ENCODE peak calls at places on chromosomes 13 and 19, in six cellular contexts. One of them, this sample, is unnamed. For H3K36me3, the result is how much of the 10 kb centered on the place peaks cover.

GRCh38 chr13:109255457-109255856 is 530.9 kb downstream of the IRS2 start:
- DNase-seq in heart right ventricle: no peak
- DNase-seq in tibial artery: no peak
- DNase-seq in adipocyte: no peak
- DNase-seq in PC-9: no peak
- DNase-seq in right lobe of liver: no peak
- DNase-seq in this sample: no peak

GRCh38 chr13:67148219-67148583 is 81.9 kb downstream of the PCDH9 start:
- DNase-seq in heart right ventricle: no peak
- DNase-seq in tibial artery: no peak
- DNase-seq in adipocyte: peak
- DNase-seq in PC-9: no peak
- DNase-seq in right lobe of liver: no peak
- DNase-seq in this sample: no peak

GRCh38 chr13:48303331-48304131 is at the start of gene RB1:
- DNase-seq in heart right ventricle: peak
- DNase-seq in tibial artery: peak
- DNase-seq in adipocyte: peak
- DNase-seq in PC-9: peak
- DNase-seq in right lobe of liver: peak
- DNase-seq in this sample: peak

GRCh38 chr19:47032171-47032811 is 12.7 kb downstream of the NPAS1 start:
- DNase-seq in heart right ventricle: no peak
- DNase-seq in tibial artery: no peak
- DNase-seq in adipocyte: peak
- DNase-seq in PC-9: peak
- DNase-seq in right lobe of liver: no peak
- DNase-seq in this sample: no peak

GRCh38 chr13:110323172-110323851 is 16.2 kb downstream of the COL4A2 start:
- DNase-seq in heart right ventricle: no peak
- DNase-seq in tibial artery: no peak
- DNase-seq in adipocyte: peak
- DNase-seq in PC-9: no peak
- DNase-seq in right lobe of liver: no peak
- DNase-seq in this sample: peak

GRCh38 chr19:38478273-38478971 is 44.9 kb downstream of the RYR1 start:
- DNase-seq in heart right ventricle: no peak
- DNase-seq in tibial artery: no peak
- DNase-seq in adipocyte: no peak
- DNase-seq in PC-9: no peak
- DNase-seq in right lobe of liver: no peak
- DNase-seq in this sample: no peak

GRCh38 chr13:60453490-60453889 is 56.5 kb downstream of the TDRD3 start:
- DNase-seq in heart right ventricle: no peak
- DNase-seq in tibial artery: no peak
- DNase-seq in adipocyte: no peak
- DNase-seq in PC-9: no peak
- DNase-seq in right lobe of liver: no peak
- DNase-seq in this sample: no peak

GRCh38 chr19:29507081-29507860 is 18.5 kb upstream of the VSTM2B start:
- DNase-seq in heart right ventricle: no peak
- DNase-seq in tibial artery: no peak
- DNase-seq in adipocyte: no peak
- DNase-seq in PC-9: no peak
- DNase-seq in right lobe of liver: no peak
- DNase-seq in this sample: peak

GRCh38 chr13:99558570-99559180 is 57.4 kb downstream of the TM9SF2 start:
- DNase-seq in heart right ventricle: no peak
- DNase-seq in tibial artery: no peak
- DNase-seq in adipocyte: no peak
- DNase-seq in PC-9: no peak
- DNase-seq in right lobe of liver: no peak
- DNase-seq in this sample: no peak

GRCh38 chr13:66532146-66532545 is 698.0 kb downstream of the PCDH9 start:
- DNase-seq in heart right ventricle: no peak
- DNase-seq in tibial artery: no peak
- DNase-seq in adipocyte: peak
- DNase-seq in PC-9: no peak
- DNase-seq in right lobe of liver: no peak
- DNase-seq in this sample: no peak

DNA sequence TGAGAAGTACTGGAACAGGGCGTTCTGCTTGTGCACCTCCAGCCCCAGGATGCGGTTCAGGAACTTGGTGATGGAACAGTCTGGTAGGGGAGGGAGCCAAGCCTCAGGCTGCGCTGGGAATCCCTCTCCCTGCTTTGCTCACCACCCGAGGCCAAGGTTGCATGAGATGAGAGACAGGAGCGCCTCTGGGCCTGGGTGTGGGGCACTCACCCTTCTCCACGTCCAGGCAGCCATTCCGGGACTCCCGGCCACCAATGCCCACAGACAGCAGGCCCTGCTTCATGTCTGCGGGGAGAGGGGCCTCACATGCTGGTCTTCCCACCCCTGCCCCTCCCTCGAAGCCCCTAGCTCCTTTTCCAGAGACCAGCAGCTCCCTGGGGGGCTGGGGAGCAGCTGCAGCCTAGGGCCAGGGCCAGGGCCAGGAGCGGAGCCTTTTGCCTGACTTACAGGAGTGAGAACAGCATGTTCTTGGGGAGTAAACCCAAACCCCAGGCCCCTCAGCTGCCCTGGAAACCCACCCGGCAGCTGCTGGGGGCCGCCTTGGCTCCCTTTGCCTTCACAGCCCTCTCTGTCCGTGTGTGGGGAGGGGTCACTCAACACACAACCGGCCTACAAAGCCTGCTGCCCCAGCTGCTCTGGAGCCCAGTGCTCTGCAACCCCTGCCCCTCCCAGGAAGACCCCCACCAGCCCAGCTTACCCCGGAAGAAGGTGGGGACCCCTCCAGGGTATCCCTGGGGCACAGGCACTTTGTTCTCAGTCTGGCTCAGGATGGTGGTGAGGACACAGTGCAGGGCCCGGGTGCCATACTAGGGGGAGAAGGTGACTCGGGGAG is 7.2 kb downstream of the GPX4 start:
- DNase-seq in heart right ventricle: no peak
- DNase-seq in tibial artery: no peak
- DNase-seq in adipocyte: no peak
- DNase-seq in PC-9: peak
- DNase-seq in right lobe of liver: no peak
- DNase-seq in this sample: no peak
- H3K36me3 ChIP-seq in heart right ventricle: half or more
- H3K36me3 ChIP-seq in tibial artery: under half
- H3K36me3 ChIP-seq in adipocyte: half or more
- H3K36me3 ChIP-seq in PC-9: under half
- H3K36me3 ChIP-seq in right lobe of liver: under half
- H3K36me3 ChIP-seq in this sample: under half

GRCh38 chr13:46031581-46032263 is 20.8 kb downstream of the ZC3H13 start:
- DNase-seq in heart right ventricle: no peak
- DNase-seq in tibial artery: no peak
- DNase-seq in adipocyte: no peak
- DNase-seq in PC-9: no peak
- DNase-seq in right lobe of liver: no peak
- DNase-seq in this sample: no peak
- H3K4me3 ChIP-seq in heart right ventricle: no peak
- H3K4me3 ChIP-seq in tibial artery: no peak
- H3K4me3 ChIP-seq in adipocyte: no peak
- H3K4me3 ChIP-seq in PC-9: no peak
- H3K4me3 ChIP-seq in right lobe of liver: no peak
- H3K4me3 ChIP-seq in this sample: no peak

DNA sequence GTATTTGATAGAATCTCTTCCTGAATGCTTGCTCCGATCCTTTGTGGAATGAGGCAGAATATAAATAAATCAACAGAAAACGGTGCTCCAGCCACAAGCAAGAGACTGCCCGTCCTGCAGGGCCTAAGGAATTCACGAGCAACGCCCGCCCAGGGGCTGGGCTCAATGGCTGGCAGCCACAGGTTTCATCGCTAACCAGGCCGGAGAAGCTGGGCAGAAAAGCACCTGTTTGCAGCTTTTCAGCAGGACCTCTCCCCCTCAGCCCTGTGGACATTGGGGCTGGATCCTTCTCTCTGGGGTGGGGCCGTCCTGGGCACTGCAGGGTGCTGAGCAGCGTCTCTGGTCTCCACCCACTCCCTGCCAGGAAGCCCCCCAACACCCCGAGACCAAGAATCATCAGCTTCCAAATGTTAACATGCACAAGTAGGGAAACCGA is 102.5 kb downstream of the GADD45B start:
- DNase-seq in heart right ventricle: no peak
- DNase-seq in tibial artery: peak
- DNase-seq in adipocyte: peak
- DNase-seq in PC-9: peak
- DNase-seq in right lobe of liver: no peak
- DNase-seq in this sample: peak
- H3K36me3 ChIP-seq in heart right ventricle: under half
- H3K36me3 ChIP-seq in tibial artery: under half
- H3K36me3 ChIP-seq in adipocyte: under half
- H3K36me3 ChIP-seq in PC-9: under half
- H3K36me3 ChIP-seq in right lobe of liver: under half
- H3K36me3 ChIP-seq in this sample: under half

DNA sequence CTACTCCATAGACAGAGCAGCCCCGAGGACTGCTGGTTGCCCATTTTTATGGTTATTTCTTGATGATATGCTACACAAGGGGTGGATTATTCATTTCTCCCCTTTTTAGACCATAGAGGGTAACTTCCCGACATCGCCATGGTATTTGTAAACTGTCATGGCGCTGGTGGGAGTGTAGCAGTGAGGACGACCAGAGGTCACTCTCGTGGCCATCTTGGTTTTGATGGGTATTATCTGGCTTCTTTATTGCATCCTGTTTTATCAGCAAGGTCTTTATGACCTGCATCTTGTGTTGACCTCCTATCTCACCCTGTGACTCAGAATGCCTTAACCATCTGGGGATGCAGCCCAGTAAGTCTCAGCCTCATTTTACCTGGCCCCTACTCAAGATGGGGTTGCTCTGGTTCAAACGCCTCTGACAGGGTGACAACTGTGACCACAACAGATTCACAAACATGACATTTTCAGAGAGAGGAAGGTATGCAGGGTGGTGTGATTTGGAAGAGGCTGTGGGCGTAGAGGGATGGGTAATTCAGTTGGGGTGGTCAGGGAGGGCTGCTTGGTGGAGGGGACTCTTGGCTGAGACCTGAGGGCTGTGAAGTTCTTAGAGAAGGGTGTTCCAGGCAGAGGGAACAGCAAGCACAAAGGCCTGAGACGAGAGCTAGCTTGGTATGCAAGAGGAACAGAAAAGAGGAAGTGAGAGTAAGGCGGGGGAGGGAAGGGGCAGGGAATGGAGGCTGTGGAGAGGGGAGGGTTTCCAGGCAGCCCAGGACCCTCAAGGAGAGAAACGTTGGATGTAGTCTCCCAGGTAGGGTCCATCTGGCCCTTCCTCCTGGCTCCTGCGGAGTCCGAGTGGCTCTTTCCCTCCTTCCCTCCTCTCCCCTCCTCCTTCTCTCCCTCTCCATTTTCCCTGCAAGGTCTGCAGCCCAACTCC is 23.5 kb downstream of the FAM187B start:
- DNase-seq in heart right ventricle: peak
- DNase-seq in tibial artery: peak
- DNase-seq in adipocyte: no peak
- DNase-seq in PC-9: no peak
- DNase-seq in right lobe of liver: peak
- DNase-seq in this sample: no peak
- H3K4me3 ChIP-seq in heart right ventricle: no peak
- H3K4me3 ChIP-seq in tibial artery: no peak
- H3K4me3 ChIP-seq in adipocyte: no peak
- H3K4me3 ChIP-seq in PC-9: no peak
- H3K4me3 ChIP-seq in right lobe of liver: no peak
- H3K4me3 ChIP-seq in this sample: no peak

DNA sequence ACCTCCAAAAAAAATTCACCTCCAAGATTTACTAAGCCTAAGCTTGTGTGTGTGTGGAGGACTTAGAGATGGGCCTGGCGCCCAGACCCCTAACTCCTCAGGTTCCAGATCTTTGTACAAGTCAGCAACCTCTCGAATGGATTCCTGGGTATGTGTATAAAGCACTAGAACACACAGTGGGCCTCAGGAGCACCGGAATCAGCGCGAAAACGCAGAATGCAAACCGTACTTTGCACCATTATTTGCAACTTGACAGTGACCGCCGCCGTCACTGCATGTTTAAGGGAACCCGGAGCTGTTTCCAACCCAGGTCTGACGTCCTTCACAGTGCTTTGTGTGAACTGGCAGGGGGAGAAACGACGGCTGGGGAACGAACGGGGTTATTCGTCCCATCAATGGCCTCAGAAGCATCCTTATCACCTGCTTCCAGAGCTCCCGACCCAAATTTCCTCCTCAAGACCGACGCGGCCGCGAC is 688 bp downstream of the ZNF606 start:
- DNase-seq in heart right ventricle: no peak
- DNase-seq in tibial artery: no peak
- DNase-seq in adipocyte: peak
- DNase-seq in PC-9: no peak
- DNase-seq in right lobe of liver: no peak
- DNase-seq in this sample: no peak
- H3K36me3 ChIP-seq in heart right ventricle: half or more
- H3K36me3 ChIP-seq in tibial artery: half or more
- H3K36me3 ChIP-seq in adipocyte: half or more
- H3K36me3 ChIP-seq in PC-9: half or more
- H3K36me3 ChIP-seq in right lobe of liver: under half
- H3K36me3 ChIP-seq in this sample: under half

GRCh38 chr19:918152-918437 is 962 bp downstream of the KISS1R start:
- DNase-seq in heart right ventricle: no peak
- DNase-seq in tibial artery: no peak
- DNase-seq in adipocyte: no peak
- DNase-seq in PC-9: no peak
- DNase-seq in right lobe of liver: no peak
- DNase-seq in this sample: no peak
- H3K4me3 ChIP-seq in heart right ventricle: no peak
- H3K4me3 ChIP-seq in tibial artery: no peak
- H3K4me3 ChIP-seq in adipocyte: no peak
- H3K4me3 ChIP-seq in PC-9: no peak
- H3K4me3 ChIP-seq in right lobe of liver: no peak
- H3K4me3 ChIP-seq in this sample: no peak

GRCh38 chr19:42272535-42272897 is 3.5 kb downstream of the CIC start:
- DNase-seq in heart right ventricle: no peak
- DNase-seq in tibial artery: no peak
- DNase-seq in adipocyte: no peak
- DNase-seq in PC-9: no peak
- DNase-seq in right lobe of liver: no peak
- DNase-seq in this sample: no peak
- H3K36me3 ChIP-seq in heart right ventricle: half or more
- H3K36me3 ChIP-seq in tibial artery: under half
- H3K36me3 ChIP-seq in adipocyte: under half
- H3K36me3 ChIP-seq in PC-9: under half
- H3K36me3 ChIP-seq in right lobe of liver: under half
- H3K36me3 ChIP-seq in this sample: under half

GRCh38 chr13:27619093-27619705 is 1.1 kb downstream of the LNX2 start:
- DNase-seq in heart right ventricle: no peak
- DNase-seq in tibial artery: no peak
- DNase-seq in adipocyte: peak
- DNase-seq in PC-9: no peak
- DNase-seq in right lobe of liver: no peak
- DNase-seq in this sample: no peak
- H3K4me3 ChIP-seq in heart right ventricle: peak
- H3K4me3 ChIP-seq in tibial artery: peak
- H3K4me3 ChIP-seq in adipocyte: peak
- H3K4me3 ChIP-seq in PC-9: peak
- H3K4me3 ChIP-seq in right lobe of liver: peak
- H3K4me3 ChIP-seq in this sample: peak

This sample was measured in sigmoid colon.